ENCODE peak calls at places on chromosomes 5 and 9, in seven cellular contexts. S is GM12891; O is GM06990; X is islet precursor cell; U is ovary; W is stimulated activated CD4-positive, alpha-beta T cell treated with anti-CD3 and anti-CD28 coated beads, TNF-alpha, amount 100 ng/mL, for 4 hours; V is HTR-8/SVneo. D is an unnamed sample.

GRCh38 chr5:34598177-34598794 is 57.8 kb upstream of the RAI14 start:
- DNase-seq in S (no peak), O (no peak), V (peak; percentile 91), X (no peak), W (no peak), U (no peak), D (no peak)

GRCh38 chr9:93072383-93072795 is 13.9 kb downstream of the SUSD3 start:
- DNase-seq in S (no peak), U (peak; percentile 85), O (no peak), V (no peak), X (no peak), W (no peak), D (no peak)

GRCh38 chr5:115189866-115190265 is 20.2 kb upstream of the TRIM36 start:
- DNase-seq in W (no peak), X (no peak), S (no peak), O (no peak), V (no peak), U (no peak), D (no peak)

GRCh38 chr5:6402939-6403338 is 24.6 kb upstream of the MED10 start:
- DNase-seq in X (peak; percentile 52), U (no peak), S (no peak), O (peak; percentile 47), W (no peak), V (no peak), D (no peak)

GRCh38 chr5:157172408-157172807 is 6.3 kb upstream of the GARIN3 start:
- DNase-seq in V (no peak), W (peak; percentile 80), X (no peak), O (peak; percentile 82), S (peak; percentile 35), U (no peak), D (no peak)

GRCh38 chr5:171615201-171616001 is 170.2 kb upstream of the SMIM23 start:
- DNase-seq in O (no peak), V (no peak), S (no peak), W (no peak), X (peak; percentile 87), U (no peak), D (peak; percentile 61)

GRCh38 chr5:102975457-102976182 is 144.3 kb downstream of the GIN1 start:
- DNase-seq in V (no peak), W (no peak), U (no peak), X (no peak), S (no peak), O (no peak), D (no peak)

GRCh38 chr5:15446552-15446951 is 53.4 kb upstream of the FBXL7 start:
- DNase-seq in X (no peak), U (no peak), W (no peak), V (no peak), O (no peak), S (no peak), D (no peak)

GRCh38 chr5:2430606-2431005 is 320.9 kb downstream of the IRX2 start:
- DNase-seq in O (no peak), S (no peak), V (no peak), U (no peak), X (no peak), W (no peak), D (no peak)

GRCh38 chr5:14161825-14162556 is 18.8 kb downstream of the TRIO start:
- DNase-seq in V (no peak), S (no peak), X (no peak), U (no peak), O (no peak), W (no peak), D (no peak)

GRCh38 chr9:78320875-78321496 is 24.1 kb downstream of the PSAT1 start:
- DNase-seq in S (no peak), U (no peak), O (no peak), X (no peak), V (no peak), W (no peak), D (no peak)

GRCh38 chr5:123207852-123208251 is 118.8 kb downstream of the PRDM6 start:
- DNase-seq in W (no peak), S (no peak), X (no peak), O (no peak), U (no peak), V (no peak), D (peak; percentile 29)

GRCh38 chr5:111670826-111671492 is 86.0 kb downstream of the NREP start:
- DNase-seq in X (peak; percentile 67), W (no peak), V (no peak), O (no peak), U (no peak), S (no peak), D (no peak)

GRCh38 chr5:148730955-148731898 is 76.9 kb upstream of the HTR4 start:
- DNase-seq in U (peak; percentile 60), S (peak; percentile 10), V (peak; percentile 52), W (peak; percentile 5), O (peak; percentile 28), X (peak; percentile 79), D (peak; percentile 76)

GRCh38 chr5:10524376-10525123 is 39.3 kb upstream of the ANKRD33B start:
- DNase-seq in S (no peak), V (no peak), U (no peak), W (no peak), O (no peak), X (no peak), D (no peak)

GRCh38 chr5:170176916-170177315 is 55.9 kb upstream of the C5orf58 start:
- DNase-seq in U (no peak), S (no peak), W (no peak), O (no peak), X (no peak), V (no peak), D (no peak)

GRCh38 chr9:135533674-135534073 is 12.3 kb upstream of the OBP2A start:
- DNase-seq in O (no peak), S (no peak), V (no peak), W (no peak), X (no peak), U (no peak), D (no peak)

GRCh38 chr9:19748278-19749126 is 40.3 kb downstream of the SLC24A2 start:
- DNase-seq in X (no peak), S (no peak), U (no peak), W (no peak), O (no peak), V (no peak), D (no peak)

GRCh38 chr5:33701251-33701650 is 190.5 kb downstream of the ADAMTS12 start:
- DNase-seq in V (no peak), U (no peak), X (no peak), O (no peak), W (no peak), S (no peak), D (no peak)

GRCh38 chr5:141680751-141681201 is 1.3 kb downstream of the ARAP3 start:
- DNase-seq in X (peak; percentile 95), U (no peak), V (no peak), O (no peak), S (no peak), W (no peak), D (peak; percentile 87)

GRCh38 chr9:93974151-93974550 is 19.0 kb upstream of the BARX1 start:
- DNase-seq in S (no peak), W (no peak), O (no peak), U (no peak), V (no peak), X (no peak), D (no peak)

GRCh38 chr5:14110680-14111079 is 32.5 kb upstream of the TRIO start:
- DNase-seq in W (no peak), V (no peak), U (no peak), X (no peak), S (no peak), O (no peak), D (no peak)

GRCh38 chr9:96453625-96454024 is 3.7 kb downstream of the HABP4 start:
- DNase-seq in O (no peak), W (no peak), S (no peak), U (no peak), V (peak; percentile 35), X (no peak), D (no peak)

GRCh38 chr5:177508837-177509236 is 789 bp downstream of the DOK3 start:
- DNase-seq in O (peak; percentile 69), W (no peak), S (no peak), U (no peak), X (no peak), V (no peak), D (no peak)

D was measured in SK-N-DZ.